ENCODE peak calls at places on chromosomes 16 and 17, in ten cellular contexts. One of them, this sample, is unnamed. For H3K4me1, the result is how much of the 10 kb centered on the place peaks cover.

GRCh38 chr17:45050680-45051059 is 762 bp downstream of the DCAKD start:
- DNase-seq in body of pancreas: no peak
- DNase-seq in sigmoid colon: no peak
- DNase-seq in PC-3: no peak
- DNase-seq in IMR-90: peak
- DNase-seq in cardiac muscle cell: no peak
- DNase-seq in H9: no peak
- DNase-seq in psoas muscle: no peak
- DNase-seq in A549: peak
- DNase-seq in heart left ventricle: no peak
- DNase-seq in this sample: no peak

GRCh38 chr17:72788950-72789585 is 303.4 kb downstream of the SLC39A11 start:
- DNase-seq in body of pancreas: no peak
- DNase-seq in sigmoid colon: no peak
- DNase-seq in PC-3: no peak
- DNase-seq in IMR-90: peak
- DNase-seq in cardiac muscle cell: no peak
- DNase-seq in H9: no peak
- DNase-seq in psoas muscle: no peak
- DNase-seq in A549: no peak
- DNase-seq in heart left ventricle: no peak
- DNase-seq in this sample: no peak

GRCh38 chr16:89902980-89903379 is 15.7 kb upstream of the MC1R start:
- DNase-seq in body of pancreas: no peak
- DNase-seq in sigmoid colon: peak
- DNase-seq in PC-3: no peak
- DNase-seq in IMR-90: no peak
- DNase-seq in cardiac muscle cell: no peak
- DNase-seq in H9: no peak
- DNase-seq in psoas muscle: peak
- DNase-seq in A549: no peak
- DNase-seq in heart left ventricle: no peak
- DNase-seq in this sample: no peak

GRCh38 chr16:66372898-66373155 is 6.3 kb downstream of the CDH5 start:
- DNase-seq in body of pancreas: no peak
- DNase-seq in sigmoid colon: peak
- DNase-seq in PC-3: no peak
- DNase-seq in IMR-90: no peak
- DNase-seq in cardiac muscle cell: no peak
- DNase-seq in H9: no peak
- DNase-seq in psoas muscle: no peak
- DNase-seq in A549: no peak
- DNase-seq in heart left ventricle: no peak
- DNase-seq in this sample: peak

GRCh38 chr16:1430759-1431496 is at the start of gene PERCC1:
- DNase-seq in body of pancreas: peak
- DNase-seq in sigmoid colon: no peak
- DNase-seq in PC-3: peak
- DNase-seq in IMR-90: no peak
- DNase-seq in cardiac muscle cell: no peak
- DNase-seq in H9: no peak
- DNase-seq in psoas muscle: no peak
- DNase-seq in A549: no peak
- DNase-seq in heart left ventricle: no peak
- DNase-seq in this sample: no peak

GRCh38 chr17:60155815-60156214 is 6.0 kb downstream of the CA4 start:
- DNase-seq in body of pancreas: no peak
- DNase-seq in sigmoid colon: no peak
- DNase-seq in PC-3: no peak
- DNase-seq in IMR-90: no peak
- DNase-seq in cardiac muscle cell: no peak
- DNase-seq in H9: no peak
- DNase-seq in psoas muscle: no peak
- DNase-seq in A549: no peak
- DNase-seq in heart left ventricle: no peak
- DNase-seq in this sample: no peak

GRCh38 chr17:34584805-34585416 is 5.5 kb downstream of the TMEM132E start:
- DNase-seq in body of pancreas: no peak
- DNase-seq in sigmoid colon: no peak
- DNase-seq in PC-3: peak
- DNase-seq in IMR-90: peak
- DNase-seq in cardiac muscle cell: peak
- DNase-seq in H9: no peak
- DNase-seq in psoas muscle: no peak
- DNase-seq in A549: peak
- DNase-seq in heart left ventricle: no peak
- DNase-seq in this sample: no peak

GRCh38 chr17:42334667-42335066 is 46.4 kb downstream of the STAT5A start:
- DNase-seq in body of pancreas: no peak
- DNase-seq in sigmoid colon: no peak
- DNase-seq in PC-3: no peak
- DNase-seq in IMR-90: no peak
- DNase-seq in cardiac muscle cell: no peak
- DNase-seq in H9: no peak
- DNase-seq in psoas muscle: no peak
- DNase-seq in A549: no peak
- DNase-seq in heart left ventricle: no peak
- DNase-seq in this sample: no peak

GRCh38 chr17:48322060-48322459 is 108.0 kb downstream of the SKAP1 start:
- DNase-seq in body of pancreas: no peak
- DNase-seq in sigmoid colon: no peak
- DNase-seq in PC-3: peak
- DNase-seq in IMR-90: peak
- DNase-seq in cardiac muscle cell: no peak
- DNase-seq in H9: no peak
- DNase-seq in psoas muscle: no peak
- DNase-seq in A549: peak
- DNase-seq in heart left ventricle: no peak
- DNase-seq in this sample: no peak

GRCh38 chr16:4882261-4882632 is 35.0 kb downstream of the UBN1 start:
- DNase-seq in body of pancreas: peak
- DNase-seq in sigmoid colon: no peak
- DNase-seq in PC-3: peak
- DNase-seq in IMR-90: peak
- DNase-seq in cardiac muscle cell: no peak
- DNase-seq in H9: no peak
- DNase-seq in psoas muscle: no peak
- DNase-seq in A549: no peak
- DNase-seq in heart left ventricle: no peak
- DNase-seq in this sample: no peak

GRCh38 chr17:81253358-81254131 is 14.4 kb downstream of the NDUFAF8 start:
- DNase-seq in body of pancreas: peak
- DNase-seq in sigmoid colon: no peak
- DNase-seq in PC-3: peak
- DNase-seq in IMR-90: peak
- DNase-seq in cardiac muscle cell: peak
- DNase-seq in H9: no peak
- DNase-seq in psoas muscle: no peak
- DNase-seq in A549: peak
- DNase-seq in heart left ventricle: peak
- DNase-seq in this sample: no peak

GRCh38 chr16:2514333-2515179 is 804 bp downstream of the ATP6V0C start:
- DNase-seq in body of pancreas: peak
- DNase-seq in sigmoid colon: peak
- DNase-seq in PC-3: no peak
- DNase-seq in IMR-90: no peak
- DNase-seq in cardiac muscle cell: no peak
- DNase-seq in H9: peak
- DNase-seq in psoas muscle: no peak
- DNase-seq in A549: no peak
- DNase-seq in heart left ventricle: no peak
- DNase-seq in this sample: no peak

GRCh38 chr17:7351665-7352558 is at the start of gene KCTD11:
- DNase-seq in body of pancreas: peak
- DNase-seq in sigmoid colon: peak
- DNase-seq in PC-3: peak
- DNase-seq in IMR-90: peak
- DNase-seq in cardiac muscle cell: peak
- DNase-seq in H9: peak
- DNase-seq in psoas muscle: peak
- DNase-seq in A549: peak
- DNase-seq in heart left ventricle: peak
- DNase-seq in this sample: peak

GRCh38 chr17:81911969-81912368 is 770 bp upstream of the PCYT2 start:
- DNase-seq in body of pancreas: no peak
- DNase-seq in sigmoid colon: no peak
- DNase-seq in PC-3: no peak
- DNase-seq in IMR-90: no peak
- DNase-seq in cardiac muscle cell: no peak
- DNase-seq in H9: no peak
- DNase-seq in psoas muscle: no peak
- DNase-seq in A549: no peak
- DNase-seq in heart left ventricle: no peak
- DNase-seq in this sample: no peak

GRCh38 chr17:80113033-80113484 is 11.7 kb downstream of the GAA start:
- DNase-seq in body of pancreas: no peak
- DNase-seq in sigmoid colon: no peak
- DNase-seq in PC-3: no peak
- DNase-seq in IMR-90: no peak
- DNase-seq in cardiac muscle cell: no peak
- DNase-seq in H9: peak
- DNase-seq in psoas muscle: peak
- DNase-seq in A549: no peak
- DNase-seq in heart left ventricle: no peak
- DNase-seq in this sample: no peak
- H3K27ac ChIP-seq in body of pancreas: no peak
- H3K27ac ChIP-seq in sigmoid colon: no peak
- H3K27ac ChIP-seq in PC-3: no peak
- H3K27ac ChIP-seq in IMR-90: no peak
- H3K27ac ChIP-seq in cardiac muscle cell: no peak
- H3K27ac ChIP-seq in H9: no peak
- H3K27ac ChIP-seq in psoas muscle: no peak
- H3K27ac ChIP-seq in A549: no peak
- H3K27ac ChIP-seq in heart left ventricle: no peak
- H3K27ac ChIP-seq in this sample: no peak

GRCh38 chr17:38459556-38459955 is 31.3 kb downstream of the ARHGAP23 start:
- DNase-seq in body of pancreas: no peak
- DNase-seq in sigmoid colon: no peak
- DNase-seq in PC-3: no peak
- DNase-seq in IMR-90: no peak
- DNase-seq in cardiac muscle cell: no peak
- DNase-seq in H9: no peak
- DNase-seq in psoas muscle: no peak
- DNase-seq in A549: no peak
- DNase-seq in heart left ventricle: no peak
- DNase-seq in this sample: no peak

GRCh38 chr17:38460716-38461650 is 32.7 kb downstream of the ARHGAP23 start:
- DNase-seq in body of pancreas: no peak
- DNase-seq in sigmoid colon: no peak
- DNase-seq in PC-3: no peak
- DNase-seq in IMR-90: no peak
- DNase-seq in cardiac muscle cell: no peak
- DNase-seq in H9: no peak
- DNase-seq in psoas muscle: no peak
- DNase-seq in A549: no peak
- DNase-seq in heart left ventricle: no peak
- DNase-seq in this sample: no peak

GRCh38 chr17:38463451-38463858 is 35.2 kb downstream of the ARHGAP23 start:
- DNase-seq in body of pancreas: no peak
- DNase-seq in sigmoid colon: peak
- DNase-seq in PC-3: no peak
- DNase-seq in IMR-90: no peak
- DNase-seq in cardiac muscle cell: no peak
- DNase-seq in H9: no peak
- DNase-seq in psoas muscle: no peak
- DNase-seq in A549: no peak
- DNase-seq in heart left ventricle: peak
- DNase-seq in this sample: no peak

GRCh38 chr17:38460082-38460715 is 31.9 kb downstream of the ARHGAP23 start:
- DNase-seq in body of pancreas: no peak
- DNase-seq in sigmoid colon: no peak
- DNase-seq in PC-3: no peak
- DNase-seq in IMR-90: no peak
- DNase-seq in cardiac muscle cell: peak
- DNase-seq in H9: no peak
- DNase-seq in psoas muscle: no peak
- DNase-seq in A549: no peak
- DNase-seq in heart left ventricle: no peak
- DNase-seq in this sample: no peak

GRCh38 chr17:38461683-38462082 is 33.4 kb downstream of the ARHGAP23 start:
- DNase-seq in body of pancreas: no peak
- DNase-seq in sigmoid colon: no peak
- DNase-seq in PC-3: no peak
- DNase-seq in IMR-90: no peak
- DNase-seq in cardiac muscle cell: no peak
- DNase-seq in H9: no peak
- DNase-seq in psoas muscle: no peak
- DNase-seq in A549: no peak
- DNase-seq in heart left ventricle: no peak
- DNase-seq in this sample: no peak
- H3K4me1 ChIP-seq in body of pancreas: under half
- H3K4me1 ChIP-seq in sigmoid colon: under half
- H3K4me1 ChIP-seq in PC-3: under half
- H3K4me1 ChIP-seq in IMR-90: under half
- H3K4me1 ChIP-seq in cardiac muscle cell: under half
- H3K4me1 ChIP-seq in H9: under half
- H3K4me1 ChIP-seq in psoas muscle: under half
- H3K4me1 ChIP-seq in A549: under half
- H3K4me1 ChIP-seq in heart left ventricle: half or more
- H3K4me1 ChIP-seq in this sample: under half

DNA sequence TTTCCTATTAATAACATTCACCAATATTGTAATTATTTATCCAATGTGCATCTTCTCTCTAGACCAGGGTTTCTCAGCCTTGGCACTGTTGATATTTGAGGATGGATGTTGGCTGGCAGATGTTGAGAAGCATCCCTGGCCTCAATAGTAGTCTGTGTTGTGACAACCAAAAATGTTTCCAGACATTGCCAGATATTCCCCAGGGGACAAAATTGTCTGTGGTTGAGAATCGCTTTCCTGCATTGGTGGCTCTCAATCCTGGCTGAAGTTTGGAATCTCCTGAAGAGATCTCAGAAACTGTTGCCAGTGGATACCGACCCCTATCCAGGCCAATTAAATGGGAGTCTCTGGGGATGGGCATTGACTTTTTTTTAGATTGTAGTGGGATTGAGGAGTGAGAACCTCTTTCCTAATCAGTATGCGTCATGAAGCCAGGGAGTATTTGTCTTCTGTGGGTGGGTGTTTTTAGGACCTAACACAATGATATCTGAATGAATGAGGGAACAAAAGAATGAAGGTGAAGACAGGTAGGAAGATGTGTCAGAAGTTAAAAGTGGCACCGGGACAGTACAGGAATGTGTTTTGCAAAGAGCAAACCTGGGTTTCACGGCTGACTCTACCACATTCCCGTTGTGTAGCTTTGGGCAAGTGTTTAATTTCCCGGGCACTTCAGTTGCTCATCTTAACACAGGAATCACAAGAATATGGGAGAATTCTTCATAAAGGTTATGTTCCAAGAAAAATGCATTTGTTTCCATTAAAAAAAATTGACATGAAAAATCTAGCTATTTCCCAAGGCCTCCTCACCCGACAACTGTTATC is 24.3 kb downstream of the HSD17B2 start:
- DNase-seq in body of pancreas: no peak
- DNase-seq in sigmoid colon: no peak
- DNase-seq in PC-3: no peak
- DNase-seq in IMR-90: no peak
- DNase-seq in cardiac muscle cell: no peak
- DNase-seq in H9: no peak
- DNase-seq in psoas muscle: no peak
- DNase-seq in A549: no peak
- DNase-seq in heart left ventricle: no peak
- DNase-seq in this sample: no peak
- TF ChIP-seq CTCF in body of pancreas: no peak
- TF ChIP-seq CTCF in sigmoid colon: no peak
- TF ChIP-seq CTCF in PC-3: no peak
- TF ChIP-seq CTCF in IMR-90: no peak
- TF ChIP-seq CTCF in cardiac muscle cell: no peak
- TF ChIP-seq CTCF in H9: no peak
- TF ChIP-seq CTCF in psoas muscle: no peak
- TF ChIP-seq CTCF in A549: no peak
- TF ChIP-seq CTCF in heart left ventricle: no peak
- TF ChIP-seq CTCF in this sample: no peak

GRCh38 chr16:15988268-15989013 is 39.0 kb downstream of the ABCC1 start:
- DNase-seq in body of pancreas: no peak
- DNase-seq in sigmoid colon: no peak
- DNase-seq in PC-3: no peak
- DNase-seq in IMR-90: peak
- DNase-seq in cardiac muscle cell: peak
- DNase-seq in H9: no peak
- DNase-seq in psoas muscle: peak
- DNase-seq in A549: no peak
- DNase-seq in heart left ventricle: no peak
- DNase-seq in this sample: no peak
- H3K27ac ChIP-seq in body of pancreas: no peak
- H3K27ac ChIP-seq in sigmoid colon: peak
- H3K27ac ChIP-seq in PC-3: no peak
- H3K27ac ChIP-seq in IMR-90: peak
- H3K27ac ChIP-seq in cardiac muscle cell: peak
- H3K27ac ChIP-seq in H9: no peak
- H3K27ac ChIP-seq in psoas muscle: peak
- H3K27ac ChIP-seq in A549: peak
- H3K27ac ChIP-seq in heart left ventricle: peak
- H3K27ac ChIP-seq in this sample: peak

This sample was measured in left lung.